ENCODE peak calls at places on chromosome 15, in nine cellular contexts. Z is AG04450; R is IMR-90; S is endodermal cell; O is thoracic aorta; K is CD4-positive, alpha-beta T cell; W is heart left ventricle; N is iPS DF 6.9; Y is GM12878. T is an unnamed sample.
A peak's percentile ranks its signal among the peaks of the same experiment; 100 is the strongest.

GRCh38 chr15:91562698-91563097 is 290.8 kb upstream of the SLCO3A1 start:
- DNase-seq in Z (no peak), O (no peak), N (no peak), W (no peak), S (no peak), R (no peak), K (no peak), Y (no peak), T (no peak)

GRCh38 chr15:74655424-74655823 is 39.8 kb downstream of the CLK3 start:
- DNase-seq in Y (peak; percentile 36), N (no peak), R (no peak), K (no peak), O (no peak), S (no peak), W (no peak), Z (no peak), T (no peak)

GRCh38 chr15:50315814-50316630 is 39.0 kb downstream of the GABPB1 start:
- DNase-seq in K (no peak), Y (no peak), W (no peak), Z (peak; percentile 10), O (no peak), S (no peak), N (no peak), R (peak; percentile 68), T (no peak)

GRCh38 chr15:39596358-39597051 is 15.6 kb downstream of the THBS1 start:
- DNase-seq in Y (no peak), N (no peak), O (no peak), S (no peak), K (no peak), W (no peak), R (peak; percentile 52), Z (no peak), T (no peak)

GRCh38 chr15:37131639-37132038 is 31.3 kb upstream of the MEIS2 start:
- DNase-seq in K (no peak), Y (no peak), Z (no peak), S (no peak), N (no peak), W (no peak), O (no peak), R (no peak), T (no peak)

GRCh38 chr15:95247068-95247984 is 1016.0 kb downstream of the MCTP2 start:
- DNase-seq in O (no peak), N (no peak), R (peak; percentile 98), Y (no peak), K (no peak), S (no peak), W (no peak), Z (peak; percentile 86), T (no peak)

GRCh38 chr15:41848595-41848994 is 9.9 kb downstream of the PLA2G4B start:
- DNase-seq in S (no peak), R (peak; percentile 65), O (no peak), Z (no peak), K (no peak), Y (no peak), W (no peak), N (no peak), T (no peak)

GRCh38 chr15:52020253-52021085 is 1.4 kb downstream of the MAPK6 start:
- DNase-seq in W (no peak), O (no peak), N (no peak), R (peak; percentile 34), Y (no peak), S (no peak), Z (no peak), K (no peak), T (no peak)

GRCh38 chr15:38217181-38217580 is 35.5 kb upstream of the SPRED1 start:
- DNase-seq in Z (peak; percentile 23), W (no peak), R (peak; percentile 76), O (no peak), Y (no peak), K (no peak), S (no peak), N (no peak), T (no peak)

GRCh38 chr15:83109532-83109931 is 2.1 kb downstream of the TM6SF1 start:
- DNase-seq in N (no peak), S (no peak), O (no peak), W (no peak), R (no peak), Y (no peak), Z (no peak), K (no peak), T (no peak)
- H3K27ac ChIP-seq in N (no peak overlapping the region), S (no peak overlapping the region), O (no peak overlapping the region), W (no peak overlapping the region), R (no peak overlapping the region), Y (no peak overlapping the region), Z (no peak overlapping the region), K (no peak overlapping the region), T (no peak overlapping the region)

GRCh38 chr15:69782155-69782658 is 315.5 kb downstream of the TLE3 start:
- DNase-seq in N (no peak), K (no peak), S (no peak), W (no peak), Z (no peak), R (no peak), O (no peak), Y (no peak), T (no peak)

GRCh38 chr15:69782809-69783208 is 314.9 kb downstream of the TLE3 start:
- DNase-seq in N (no peak), Z (no peak), R (no peak), W (no peak), O (no peak), K (no peak), Y (no peak), S (no peak), T (no peak)

GRCh38 chr15:69780981-69781380 is 316.7 kb downstream of the TLE3 start:
- DNase-seq in O (no peak), K (no peak), W (no peak), S (no peak), Y (no peak), Z (no peak), N (no peak), R (no peak), T (no peak)

GRCh38 chr15:69781411-69782125 is 316.1 kb downstream of the TLE3 start:
- DNase-seq in W (no peak), Z (no peak), N (no peak), R (no peak), S (no peak), O (no peak), K (no peak), Y (no peak), T (no peak)

GRCh38 chr15:69780374-69780773 is 317.3 kb downstream of the TLE3 start:
- DNase-seq in O (no peak), S (no peak), W (no peak), Y (no peak), K (no peak), R (peak; percentile 36), N (no peak), Z (no peak), T (no peak)
- H3K27ac ChIP-seq in O (no peak overlapping the region), S (no peak overlapping the region), W (no peak overlapping the region), Y (no peak overlapping the region), K (no peak overlapping the region), R (no peak overlapping the region), N (no peak overlapping the region), Z (no peak overlapping the region), T (no peak overlapping the region)

DNA sequence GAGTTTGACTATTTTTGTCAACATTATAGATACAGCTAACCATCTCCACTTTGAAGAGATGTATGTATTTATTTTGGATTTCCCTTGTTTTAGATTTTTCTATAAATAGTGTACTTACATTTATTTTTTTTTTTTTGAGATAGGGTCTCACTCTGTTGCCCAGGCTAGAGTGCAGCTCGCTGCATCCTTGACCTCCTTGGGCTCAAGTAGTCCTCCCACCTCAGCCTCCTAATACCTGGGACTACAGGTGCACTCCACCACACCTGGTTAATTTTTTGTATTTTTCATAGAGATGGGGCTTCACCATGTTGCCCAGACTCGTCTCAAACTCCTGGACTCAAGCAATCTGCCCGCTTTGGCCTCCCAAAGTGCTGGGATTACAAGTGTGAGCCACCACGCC is 55.3 kb upstream of the TRPM1 start:
- DNase-seq in N (no peak), S (no peak), K (no peak), Z (no peak), R (no peak), O (no peak), W (no peak), Y (no peak), T (no peak)
- H3K27ac ChIP-seq in N (no peak overlapping the region), S (no peak overlapping the region), K (no peak overlapping the region), Z (no peak overlapping the region), R (no peak overlapping the region), O (no peak overlapping the region), W (no peak overlapping the region), Y (no peak overlapping the region), T (no peak overlapping the region)

GRCh38 chr15:88604972-88605506 is 16.1 kb upstream of the AEN start:
- DNase-seq in W (no peak), N (no peak), Z (no peak), Y (no peak), K (no peak), R (no peak), S (peak; percentile 73), O (no peak), T (no peak)
- H3K27ac ChIP-seq in W (no peak overlapping the region), N (no peak overlapping the region), Z (no peak overlapping the region), Y (no peak overlapping the region), K (no peak overlapping the region), R (no peak overlapping the region), S (no peak overlapping the region), O (no peak overlapping the region), T (no peak overlapping the region)

GRCh38 chr15:92661961-92662360 is 6.4 kb upstream of the FAM174B start:
- DNase-seq in R (no peak), S (no peak), Y (no peak), N (no peak), K (no peak), Z (no peak), W (no peak), O (no peak), T (no peak)

GRCh38 chr15:92662797-92663196 is 7.2 kb upstream of the FAM174B start:
- DNase-seq in N (no peak), R (no peak), Z (no peak), S (no peak), Y (no peak), W (no peak), O (no peak), K (no peak), T (no peak)

GRCh38 chr15:92665100-92665555 is 9.6 kb upstream of the FAM174B start:
- DNase-seq in R (peak; percentile 69), W (no peak), N (no peak), O (no peak), Z (peak; percentile 27), K (no peak), S (peak; percentile 48), Y (peak; percentile 53), T (no peak)

GRCh38 chr15:92664178-92664900 is 8.8 kb upstream of the FAM174B start:
- DNase-seq in K (no peak), R (no peak), O (no peak), W (no peak), N (no peak), Z (no peak), S (peak; percentile 47), Y (no peak), T (no peak)

DNA sequence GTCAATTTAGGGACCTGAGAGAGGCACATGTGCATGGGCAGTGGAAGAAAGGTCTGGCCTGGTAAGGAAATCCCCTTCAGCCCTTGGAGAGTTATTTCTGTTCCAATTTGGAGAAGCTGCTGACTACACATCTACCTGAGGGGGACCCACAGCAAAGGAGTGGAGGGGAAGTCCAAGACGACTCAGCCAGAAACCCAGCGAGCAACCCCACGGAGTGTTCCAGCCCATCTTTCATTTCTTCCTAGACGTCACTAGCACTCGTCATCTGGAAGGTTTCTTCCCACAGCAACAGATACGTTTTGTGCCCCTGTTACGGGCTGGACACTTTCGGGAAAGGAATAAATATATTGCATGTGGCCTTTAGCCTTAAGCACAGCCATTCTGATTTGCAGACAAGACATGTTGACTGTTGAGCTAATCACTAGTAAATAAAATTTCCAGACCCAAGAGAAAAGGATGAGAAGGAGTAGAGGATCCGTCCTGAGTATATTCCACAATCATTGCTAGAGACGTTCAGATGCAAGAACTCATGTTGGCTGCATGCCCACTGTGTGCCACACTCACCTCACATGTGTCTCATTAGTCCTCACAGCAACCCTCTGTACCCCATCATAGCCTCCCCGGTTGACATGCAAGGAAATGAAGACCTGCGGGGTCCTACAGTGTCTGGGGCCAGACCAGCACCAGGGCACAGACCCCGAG is 7.8 kb upstream of the FAM174B start:
- DNase-seq in Z (no peak), R (no peak), S (peak; percentile 31), Y (peak; percentile 85), N (no peak), O (no peak), K (no peak), W (no peak), T (no peak)
- H3K27ac ChIP-seq in Z (no peak overlapping the region), R (no peak overlapping the region), S (no peak overlapping the region), Y (peak overlapping the region; percentile 71), N (no peak overlapping the region), O (no peak overlapping the region), K (no peak overlapping the region), W (no peak overlapping the region), T (no peak overlapping the region)

T was measured in substantia nigra.